ENCODE peak calls at places on chromosomes 6 and 20, in eight cellular contexts. One of them, this sample, is unnamed. For H3K4me1, the result is how much of the 10 kb centered on the place peaks cover.

GRCh38 chr6:140105857-140106256 is 731.4 kb upstream of the CITED2 start:
- DNase-seq in lung: no peak
- DNase-seq in fibroblast of lung: peak
- DNase-seq in Peyer's patch: no peak
- DNase-seq in esophagus squamous epithelium: no peak
- DNase-seq in suprapubic skin: no peak
- DNase-seq in breast epithelium: no peak
- DNase-seq in left ventricle myocardium inferior: no peak
- DNase-seq in this sample: no peak

GRCh38 chr20:34524426-34524825 is 8.2 kb downstream of the DYNLRB1 start:
- DNase-seq in lung: no peak
- DNase-seq in fibroblast of lung: no peak
- DNase-seq in Peyer's patch: no peak
- DNase-seq in esophagus squamous epithelium: no peak
- DNase-seq in suprapubic skin: no peak
- DNase-seq in breast epithelium: no peak
- DNase-seq in left ventricle myocardium inferior: no peak
- DNase-seq in this sample: no peak

GRCh38 chr20:60381643-60382400 is 423.6 kb downstream of the CDH26 start:
- DNase-seq in lung: no peak
- DNase-seq in fibroblast of lung: peak
- DNase-seq in Peyer's patch: no peak
- DNase-seq in esophagus squamous epithelium: no peak
- DNase-seq in suprapubic skin: no peak
- DNase-seq in breast epithelium: no peak
- DNase-seq in left ventricle myocardium inferior: no peak
- DNase-seq in this sample: no peak

GRCh38 chr6:160137130-160137988 is 15.7 kb downstream of the SLC22A1 start:
- DNase-seq in lung: no peak
- DNase-seq in fibroblast of lung: no peak
- DNase-seq in Peyer's patch: no peak
- DNase-seq in esophagus squamous epithelium: no peak
- DNase-seq in suprapubic skin: no peak
- DNase-seq in breast epithelium: no peak
- DNase-seq in left ventricle myocardium inferior: no peak
- DNase-seq in this sample: no peak

GRCh38 chr6:19301980-19302379 is 535.2 kb upstream of the ID4 start:
- DNase-seq in lung: no peak
- DNase-seq in fibroblast of lung: peak
- DNase-seq in Peyer's patch: no peak
- DNase-seq in esophagus squamous epithelium: no peak
- DNase-seq in suprapubic skin: no peak
- DNase-seq in breast epithelium: no peak
- DNase-seq in left ventricle myocardium inferior: no peak
- DNase-seq in this sample: no peak

GRCh38 chr6:20202070-20202658 is 10.1 kb downstream of the MBOAT1 start:
- DNase-seq in lung: no peak
- DNase-seq in fibroblast of lung: peak
- DNase-seq in Peyer's patch: no peak
- DNase-seq in esophagus squamous epithelium: no peak
- DNase-seq in suprapubic skin: no peak
- DNase-seq in breast epithelium: no peak
- DNase-seq in left ventricle myocardium inferior: no peak
- DNase-seq in this sample: no peak

GRCh38 chr20:15185322-15185721 is 847.9 kb upstream of the FLRT3 start:
- DNase-seq in lung: no peak
- DNase-seq in fibroblast of lung: no peak
- DNase-seq in Peyer's patch: no peak
- DNase-seq in esophagus squamous epithelium: no peak
- DNase-seq in suprapubic skin: no peak
- DNase-seq in breast epithelium: no peak
- DNase-seq in left ventricle myocardium inferior: no peak
- DNase-seq in this sample: no peak

GRCh38 chr6:52221302-52221701 is 23.0 kb downstream of the IL17F start:
- DNase-seq in lung: no peak
- DNase-seq in fibroblast of lung: peak
- DNase-seq in Peyer's patch: no peak
- DNase-seq in esophagus squamous epithelium: no peak
- DNase-seq in suprapubic skin: no peak
- DNase-seq in breast epithelium: no peak
- DNase-seq in left ventricle myocardium inferior: no peak
- DNase-seq in this sample: no peak

GRCh38 chr6:130557481-130558112 is 191.8 kb downstream of the TMEM200A start:
- DNase-seq in lung: no peak
- DNase-seq in fibroblast of lung: no peak
- DNase-seq in Peyer's patch: no peak
- DNase-seq in esophagus squamous epithelium: no peak
- DNase-seq in suprapubic skin: no peak
- DNase-seq in breast epithelium: no peak
- DNase-seq in left ventricle myocardium inferior: no peak
- DNase-seq in this sample: no peak

GRCh38 chr6:129212081-129212480 is 329.1 kb downstream of the LAMA2 start:
- DNase-seq in lung: no peak
- DNase-seq in fibroblast of lung: peak
- DNase-seq in Peyer's patch: no peak
- DNase-seq in esophagus squamous epithelium: no peak
- DNase-seq in suprapubic skin: no peak
- DNase-seq in breast epithelium: no peak
- DNase-seq in left ventricle myocardium inferior: no peak
- DNase-seq in this sample: no peak

GRCh38 chr6:147906361-147906760 is 397.9 kb downstream of the SAMD5 start:
- DNase-seq in lung: no peak
- DNase-seq in fibroblast of lung: peak
- DNase-seq in Peyer's patch: no peak
- DNase-seq in esophagus squamous epithelium: no peak
- DNase-seq in suprapubic skin: no peak
- DNase-seq in breast epithelium: no peak
- DNase-seq in left ventricle myocardium inferior: no peak
- DNase-seq in this sample: no peak

GRCh38 chr6:166584813-166585429 is 1.6 kb downstream of the RAMACL start:
- DNase-seq in lung: no peak
- DNase-seq in fibroblast of lung: no peak
- DNase-seq in Peyer's patch: no peak
- DNase-seq in esophagus squamous epithelium: no peak
- DNase-seq in suprapubic skin: no peak
- DNase-seq in breast epithelium: no peak
- DNase-seq in left ventricle myocardium inferior: no peak
- DNase-seq in this sample: no peak

GRCh38 chr6:90078513-90079289 is 184.4 kb downstream of the GJA10 start:
- DNase-seq in lung: no peak
- DNase-seq in fibroblast of lung: peak
- DNase-seq in Peyer's patch: peak
- DNase-seq in esophagus squamous epithelium: no peak
- DNase-seq in suprapubic skin: no peak
- DNase-seq in breast epithelium: no peak
- DNase-seq in left ventricle myocardium inferior: no peak
- DNase-seq in this sample: no peak

GRCh38 chr6:32187009-32187709 is 2.8 kb downstream of the PBX2 start:
- DNase-seq in lung: no peak
- DNase-seq in fibroblast of lung: no peak
- DNase-seq in Peyer's patch: no peak
- DNase-seq in esophagus squamous epithelium: no peak
- DNase-seq in suprapubic skin: no peak
- DNase-seq in breast epithelium: no peak
- DNase-seq in left ventricle myocardium inferior: no peak
- DNase-seq in this sample: no peak

GRCh38 chr6:133764011-133764812 is 124.7 kb upstream of the TCF21 start:
- DNase-seq in lung: no peak
- DNase-seq in fibroblast of lung: peak
- DNase-seq in Peyer's patch: no peak
- DNase-seq in esophagus squamous epithelium: no peak
- DNase-seq in suprapubic skin: no peak
- DNase-seq in breast epithelium: no peak
- DNase-seq in left ventricle myocardium inferior: no peak
- DNase-seq in this sample: no peak

GRCh38 chr6:105137388-105137787 is 42.4 kb downstream of the POPDC3 start:
- DNase-seq in lung: no peak
- DNase-seq in fibroblast of lung: peak
- DNase-seq in Peyer's patch: no peak
- DNase-seq in esophagus squamous epithelium: no peak
- DNase-seq in suprapubic skin: no peak
- DNase-seq in breast epithelium: no peak
- DNase-seq in left ventricle myocardium inferior: peak
- DNase-seq in this sample: no peak

GRCh38 chr20:38930242-38930569 is 4.0 kb downstream of the FAM83D start:
- DNase-seq in lung: no peak
- DNase-seq in fibroblast of lung: no peak
- DNase-seq in Peyer's patch: no peak
- DNase-seq in esophagus squamous epithelium: no peak
- DNase-seq in suprapubic skin: no peak
- DNase-seq in breast epithelium: no peak
- DNase-seq in left ventricle myocardium inferior: no peak
- DNase-seq in this sample: no peak

GRCh38 chr6:123224077-123224476 is 228.0 kb downstream of the CLVS2 start:
- DNase-seq in lung: no peak
- DNase-seq in fibroblast of lung: no peak
- DNase-seq in Peyer's patch: no peak
- DNase-seq in esophagus squamous epithelium: no peak
- DNase-seq in suprapubic skin: no peak
- DNase-seq in breast epithelium: no peak
- DNase-seq in left ventricle myocardium inferior: no peak
- DNase-seq in this sample: no peak

DNA sequence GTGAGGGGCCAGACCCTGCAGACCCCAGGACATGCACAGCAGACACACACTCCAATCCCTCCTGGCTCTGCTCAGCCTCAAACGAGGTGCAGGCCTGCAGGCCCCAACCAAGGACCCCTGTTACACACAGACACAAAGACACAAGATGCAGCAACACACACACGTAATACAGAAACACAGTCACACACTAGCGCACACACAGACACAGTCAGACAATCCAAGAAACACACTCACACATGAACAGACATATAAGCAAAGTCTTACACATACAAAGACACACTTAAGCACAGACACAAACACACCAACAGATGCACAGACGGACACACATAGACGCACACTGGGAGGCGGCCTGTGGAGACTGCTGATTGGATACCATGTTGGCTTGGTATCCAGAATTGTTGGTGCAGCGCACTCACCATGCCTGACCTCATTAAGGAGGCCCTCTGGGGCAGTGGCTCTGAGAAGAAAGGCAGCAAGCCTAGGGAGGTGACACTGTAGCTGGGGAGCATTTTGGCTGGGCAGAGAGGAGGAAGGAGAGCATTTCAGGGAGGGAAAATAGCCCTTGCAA is 1.6 kb upstream of the HSPA12B start:
- DNase-seq in lung: no peak
- DNase-seq in fibroblast of lung: no peak
- DNase-seq in Peyer's patch: no peak
- DNase-seq in esophagus squamous epithelium: no peak
- DNase-seq in suprapubic skin: no peak
- DNase-seq in breast epithelium: no peak
- DNase-seq in left ventricle myocardium inferior: no peak
- DNase-seq in this sample: no peak
- H3K4me1 ChIP-seq in lung: under half
- H3K4me1 ChIP-seq in fibroblast of lung: under half
- H3K4me1 ChIP-seq in Peyer's patch: under half
- H3K4me1 ChIP-seq in esophagus squamous epithelium: half or more
- H3K4me1 ChIP-seq in suprapubic skin: under half
- H3K4me1 ChIP-seq in breast epithelium: under half
- H3K4me1 ChIP-seq in left ventricle myocardium inferior: half or more
- H3K4me1 ChIP-seq in this sample: under half

GRCh38 chr6:26486358-26486757 is 13.7 kb upstream of the BTN1A1 start:
- DNase-seq in lung: no peak
- DNase-seq in fibroblast of lung: no peak
- DNase-seq in Peyer's patch: no peak
- DNase-seq in esophagus squamous epithelium: no peak
- DNase-seq in suprapubic skin: no peak
- DNase-seq in breast epithelium: no peak
- DNase-seq in left ventricle myocardium inferior: no peak
- DNase-seq in this sample: no peak
- H3K4me1 ChIP-seq in lung: under half
- H3K4me1 ChIP-seq in fibroblast of lung: under half
- H3K4me1 ChIP-seq in Peyer's patch: under half
- H3K4me1 ChIP-seq in esophagus squamous epithelium: under half
- H3K4me1 ChIP-seq in suprapubic skin: under half
- H3K4me1 ChIP-seq in breast epithelium: under half
- H3K4me1 ChIP-seq in left ventricle myocardium inferior: under half
- H3K4me1 ChIP-seq in this sample: under half

GRCh38 chr6:113564401-113565161 is 292.6 kb upstream of the MARCKS start:
- DNase-seq in lung: peak
- DNase-seq in fibroblast of lung: peak
- DNase-seq in Peyer's patch: peak
- DNase-seq in esophagus squamous epithelium: peak
- DNase-seq in suprapubic skin: peak
- DNase-seq in breast epithelium: peak
- DNase-seq in left ventricle myocardium inferior: peak
- DNase-seq in this sample: peak

GRCh38 chr6:113560908-113561307 is 296.2 kb upstream of the MARCKS start:
- DNase-seq in lung: no peak
- DNase-seq in fibroblast of lung: peak
- DNase-seq in Peyer's patch: no peak
- DNase-seq in esophagus squamous epithelium: no peak
- DNase-seq in suprapubic skin: no peak
- DNase-seq in breast epithelium: no peak
- DNase-seq in left ventricle myocardium inferior: no peak
- DNase-seq in this sample: no peak

GRCh38 chr6:113565306-113565705 is 291.8 kb upstream of the MARCKS start:
- DNase-seq in lung: no peak
- DNase-seq in fibroblast of lung: no peak
- DNase-seq in Peyer's patch: no peak
- DNase-seq in esophagus squamous epithelium: no peak
- DNase-seq in suprapubic skin: no peak
- DNase-seq in breast epithelium: no peak
- DNase-seq in left ventricle myocardium inferior: no peak
- DNase-seq in this sample: no peak

GRCh38 chr6:113560376-113560775 is 296.8 kb upstream of the MARCKS start:
- DNase-seq in lung: no peak
- DNase-seq in fibroblast of lung: peak
- DNase-seq in Peyer's patch: no peak
- DNase-seq in esophagus squamous epithelium: no peak
- DNase-seq in suprapubic skin: no peak
- DNase-seq in breast epithelium: no peak
- DNase-seq in left ventricle myocardium inferior: no peak
- DNase-seq in this sample: no peak

DNA sequence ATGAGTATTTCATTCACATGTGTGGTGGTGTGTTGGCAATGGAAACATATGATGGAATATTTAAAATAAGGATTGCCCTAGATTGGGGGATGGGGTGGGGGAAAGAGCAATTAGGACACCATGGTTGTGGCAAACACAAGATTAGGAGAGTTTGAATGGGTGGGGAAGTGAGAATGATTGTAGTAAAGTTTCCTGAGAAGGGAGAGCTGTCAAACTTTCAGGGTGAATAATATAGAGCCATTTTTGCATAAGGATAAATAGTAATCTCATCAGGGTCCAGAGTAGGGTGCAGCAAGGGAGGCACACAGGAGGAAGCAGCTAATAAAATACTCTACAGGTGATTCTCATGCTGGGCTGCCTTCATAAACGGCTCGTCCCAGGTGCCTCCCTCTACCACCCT is 294.9 kb upstream of the MARCKS start:
- DNase-seq in lung: no peak
- DNase-seq in fibroblast of lung: no peak
- DNase-seq in Peyer's patch: no peak
- DNase-seq in esophagus squamous epithelium: no peak
- DNase-seq in suprapubic skin: no peak
- DNase-seq in breast epithelium: no peak
- DNase-seq in left ventricle myocardium inferior: no peak
- DNase-seq in this sample: no peak
- H3K4me1 ChIP-seq in lung: under half
- H3K4me1 ChIP-seq in fibroblast of lung: under half
- H3K4me1 ChIP-seq in Peyer's patch: under half
- H3K4me1 ChIP-seq in esophagus squamous epithelium: under half
- H3K4me1 ChIP-seq in suprapubic skin: under half
- H3K4me1 ChIP-seq in breast epithelium: under half
- H3K4me1 ChIP-seq in left ventricle myocardium inferior: under half
- H3K4me1 ChIP-seq in this sample: under half

GRCh38 chr20:40681684-40682083 is 7.4 kb downstream of the MAFB start:
- DNase-seq in lung: no peak
- DNase-seq in fibroblast of lung: no peak
- DNase-seq in Peyer's patch: no peak
- DNase-seq in esophagus squamous epithelium: no peak
- DNase-seq in suprapubic skin: no peak
- DNase-seq in breast epithelium: no peak
- DNase-seq in left ventricle myocardium inferior: no peak
- DNase-seq in this sample: no peak
- H3K4me1 ChIP-seq in lung: under half
- H3K4me1 ChIP-seq in fibroblast of lung: under half
- H3K4me1 ChIP-seq in Peyer's patch: under half
- H3K4me1 ChIP-seq in esophagus squamous epithelium: half or more
- H3K4me1 ChIP-seq in suprapubic skin: half or more
- H3K4me1 ChIP-seq in breast epithelium: under half
- H3K4me1 ChIP-seq in left ventricle myocardium inferior: under half
- H3K4me1 ChIP-seq in this sample: under half